ENCODE peak calls at places on chromosomes 5 and 9, in four cellular contexts. One of them, this sample, is unnamed.

GRCh38 chr5:102971693-102972293 is 148.1 kb downstream of the GIN1 start:
- DNase-seq in neural crest cell: no peak
- DNase-seq in suprapubic skin: no peak
- DNase-seq in mucosa of descending colon: no peak
- DNase-seq in this sample: no peak

GRCh38 chr9:131616983-131617604 is 71.8 kb downstream of the PRRT1B start:
- DNase-seq in neural crest cell: no peak
- DNase-seq in mucosa of descending colon: no peak
- DNase-seq in suprapubic skin: no peak
- DNase-seq in this sample: no peak

GRCh38 chr5:141992349-141992963 is 20.4 kb downstream of the GNPDA1 start:
- DNase-seq in neural crest cell: peak
- DNase-seq in suprapubic skin: peak
- DNase-seq in mucosa of descending colon: peak
- DNase-seq in this sample: no peak

GRCh38 chr5:122924203-122924602 is 78.8 kb downstream of the SNX24 start:
- DNase-seq in mucosa of descending colon: no peak
- DNase-seq in suprapubic skin: no peak
- DNase-seq in neural crest cell: no peak
- DNase-seq in this sample: no peak

GRCh38 chr5:54317511-54318260 is 7.3 kb upstream of the ARL15 start:
- DNase-seq in neural crest cell: no peak
- DNase-seq in mucosa of descending colon: no peak
- DNase-seq in suprapubic skin: no peak
- DNase-seq in this sample: no peak

GRCh38 chr5:166649656-166650055 is 1641.8 kb upstream of the WWC1 start:
- DNase-seq in mucosa of descending colon: no peak
- DNase-seq in neural crest cell: no peak
- DNase-seq in suprapubic skin: no peak
- DNase-seq in this sample: no peak

GRCh38 chr5:143986567-143987242 is 174.7 kb downstream of the HMHB1 start:
- DNase-seq in neural crest cell: no peak
- DNase-seq in mucosa of descending colon: no peak
- DNase-seq in suprapubic skin: no peak
- DNase-seq in this sample: no peak

GRCh38 chr5:133075572-133076536 is 24.0 kb downstream of the HSPA4 start:
- DNase-seq in neural crest cell: no peak
- DNase-seq in suprapubic skin: no peak
- DNase-seq in mucosa of descending colon: no peak
- DNase-seq in this sample: no peak

GRCh38 chr9:105148328-105149006 is 96.0 kb upstream of the SLC44A1 start:
- DNase-seq in suprapubic skin: no peak
- DNase-seq in mucosa of descending colon: no peak
- DNase-seq in neural crest cell: no peak
- DNase-seq in this sample: no peak

GRCh38 chr5:8059337-8059736 is 190.4 kb downstream of the MTRR start:
- DNase-seq in neural crest cell: no peak
- DNase-seq in mucosa of descending colon: no peak
- DNase-seq in suprapubic skin: no peak
- DNase-seq in this sample: no peak

GRCh38 chr5:140317859-140318258 is 15.0 kb upstream of the PFDN1 start:
- DNase-seq in neural crest cell: no peak
- DNase-seq in suprapubic skin: no peak
- DNase-seq in mucosa of descending colon: no peak
- DNase-seq in this sample: no peak

GRCh38 chr5:2168601-2169416 is 286.1 kb upstream of the IRX4 start:
- DNase-seq in mucosa of descending colon: no peak
- DNase-seq in neural crest cell: no peak
- DNase-seq in suprapubic skin: peak
- DNase-seq in this sample: no peak

GRCh38 chr5:115594343-115595047 is 7.8 kb downstream of the TICAM2 start:
- DNase-seq in mucosa of descending colon: no peak
- DNase-seq in suprapubic skin: no peak
- DNase-seq in neural crest cell: no peak
- DNase-seq in this sample: no peak

GRCh38 chr5:171272996-171273970 is 35.8 kb upstream of the TLX3 start:
- DNase-seq in mucosa of descending colon: no peak
- DNase-seq in suprapubic skin: no peak
- DNase-seq in neural crest cell: no peak
- DNase-seq in this sample: no peak

GRCh38 chr5:152532714-152533113 is 127.6 kb upstream of the NMUR2 start:
- DNase-seq in neural crest cell: no peak
- DNase-seq in mucosa of descending colon: no peak
- DNase-seq in suprapubic skin: no peak
- DNase-seq in this sample: no peak

GRCh38 chr5:14011089-14012004 is 66.9 kb upstream of the DNAH5 start:
- DNase-seq in mucosa of descending colon: peak
- DNase-seq in suprapubic skin: peak
- DNase-seq in neural crest cell: peak
- DNase-seq in this sample: peak

GRCh38 chr5:82406200-82406773 is 128.1 kb upstream of the RPS23 start:
- DNase-seq in mucosa of descending colon: no peak
- DNase-seq in neural crest cell: no peak
- DNase-seq in suprapubic skin: no peak
- DNase-seq in this sample: no peak

GRCh38 chr9:81162361-81162760 is 527.0 kb downstream of the TLE1 start:
- DNase-seq in suprapubic skin: no peak
- DNase-seq in neural crest cell: no peak
- DNase-seq in mucosa of descending colon: no peak
- DNase-seq in this sample: no peak

GRCh38 chr5:96857454-96857853 is 18.8 kb upstream of the ERAP2 start:
- DNase-seq in neural crest cell: no peak
- DNase-seq in suprapubic skin: no peak
- DNase-seq in mucosa of descending colon: no peak
- DNase-seq in this sample: no peak

GRCh38 chr9:94950733-94951590 is 224.5 kb downstream of the AOPEP start:
- DNase-seq in suprapubic skin: no peak
- DNase-seq in mucosa of descending colon: no peak
- DNase-seq in neural crest cell: no peak
- DNase-seq in this sample: no peak

GRCh38 chr5:72380491-72381274 is 60.5 kb downstream of the PTCD2 start:
- DNase-seq in suprapubic skin: no peak
- DNase-seq in neural crest cell: no peak
- DNase-seq in mucosa of descending colon: no peak
- DNase-seq in this sample: peak

GRCh38 chr5:127564002-127564769 is 46.7 kb downstream of the PRRC1 start:
- DNase-seq in mucosa of descending colon: no peak
- DNase-seq in suprapubic skin: no peak
- DNase-seq in neural crest cell: peak
- DNase-seq in this sample: no peak

GRCh38 chr9:137989156-137989555 is 111.6 kb downstream of the CACNA1B start:
- DNase-seq in mucosa of descending colon: no peak
- DNase-seq in neural crest cell: no peak
- DNase-seq in suprapubic skin: peak
- DNase-seq in this sample: no peak

GRCh38 chr9:133604856-133605255 is 4.3 kb downstream of the FAM163B start:
- DNase-seq in neural crest cell: no peak
- DNase-seq in mucosa of descending colon: no peak
- DNase-seq in suprapubic skin: no peak
- DNase-seq in this sample: peak

GRCh38 chr5:132979367-132979935 is 16.0 kb upstream of the AFF4 start:
- DNase-seq in mucosa of descending colon: no peak
- DNase-seq in suprapubic skin: no peak
- DNase-seq in neural crest cell: no peak
- DNase-seq in this sample: no peak

GRCh38 chr5:14245526-14245925 is 102.4 kb downstream of the TRIO start:
- DNase-seq in suprapubic skin: no peak
- DNase-seq in mucosa of descending colon: no peak
- DNase-seq in neural crest cell: no peak
- DNase-seq in this sample: no peak

GRCh38 chr5:93349613-93350012 is 231.4 kb downstream of the NR2F1-AS1 start:
- DNase-seq in mucosa of descending colon: no peak
- DNase-seq in neural crest cell: no peak
- DNase-seq in suprapubic skin: no peak
- DNase-seq in this sample: no peak

GRCh38 chr9:79912641-79913040 is 340.9 kb downstream of the TLE4 start:
- DNase-seq in suprapubic skin: no peak
- DNase-seq in mucosa of descending colon: no peak
- DNase-seq in neural crest cell: no peak
- DNase-seq in this sample: no peak